ENCODE peak calls at places on chromosomes 1 and 21, in eight cellular contexts. Y, B, E, I, A, T, R and Z are unnamed samples.

GRCh38 chr21:32713726-32714125 is 14.1 kb downstream of the SYNJ1 start:
- DNase-seq in Y (no peak), B (no peak), E (no peak), I (no peak), A (no peak), T (no peak), R (no peak), Z (no peak)

GRCh38 chr1:161900155-161900554 is 123.5 kb downstream of the OLFML2B start:
- DNase-seq in Y (no peak), B (no peak), E (no peak), I (no peak), A (no peak), T (no peak), R (no peak), Z (no peak)

GRCh38 chr1:10803971-10804820 is 7.8 kb upstream of the CASZ1 start:
- DNase-seq in Y (no peak), B (no peak), E (no peak), I (peak), A (no peak), T (no peak), R (no peak), Z (no peak)

GRCh38 chr1:210400043-210400840 is 71.5 kb downstream of the HHAT start:
- DNase-seq in Y (peak), B (peak), E (peak), I (peak), A (peak), T (peak), R (peak), Z (no peak)

GRCh38 chr1:38153426-38154088 is 107.0 kb upstream of the POU3F1 start:
- DNase-seq in Y (no peak), B (no peak), E (no peak), I (no peak), A (no peak), T (no peak), R (no peak), Z (no peak)

GRCh38 chr21:35226960-35227741 is 178.0 kb upstream of the RUNX1 start:
- DNase-seq in Y (peak), B (no peak), E (no peak), I (no peak), A (no peak), T (no peak), R (peak), Z (peak)

GRCh38 chr1:146032613-146033219 is 11.2 kb upstream of the HJV start:
- DNase-seq in Y (peak), B (peak), E (no peak), I (no peak), A (no peak), T (no peak), R (no peak), Z (no peak)

GRCh38 chr1:12088607-12089006 is 25.5 kb downstream of the TNFRSF8 start:
- DNase-seq in Y (peak), B (no peak), E (no peak), I (no peak), A (no peak), T (no peak), R (peak), Z (no peak)

GRCh38 chr21:43315244-43316137 is 111.4 kb downstream of the SIK1 start:
- DNase-seq in Y (no peak), B (no peak), E (no peak), I (no peak), A (no peak), T (no peak), R (no peak), Z (no peak)

GRCh38 chr1:146012703-146013565 is 8.6 kb downstream of the HJV start:
- DNase-seq in Y (peak), B (peak), E (no peak), I (peak), A (no peak), T (peak), R (peak), Z (no peak)

GRCh38 chr1:111223126-111223443 is 4.4 kb upstream of the CHI3L2 start:
- DNase-seq in Y (no peak), B (no peak), E (no peak), I (no peak), A (no peak), T (no peak), R (no peak), Z (no peak)

GRCh38 chr1:76035053-76035452 is 39.5 kb upstream of the ST6GALNAC3 start:
- DNase-seq in Y (peak), B (no peak), E (no peak), I (no peak), A (no peak), T (no peak), R (no peak), Z (no peak)

GRCh38 chr1:47893412-47893811 is 103.8 kb downstream of the TRABD2B start:
- DNase-seq in Y (no peak), B (no peak), E (no peak), I (no peak), A (no peak), T (no peak), R (no peak), Z (no peak)

GRCh38 chr1:158019177-158019868 is 25.9 kb downstream of the KIRREL1 start:
- DNase-seq in Y (no peak), B (peak), E (no peak), I (peak), A (no peak), T (peak), R (no peak), Z (no peak)

GRCh38 chr1:145960468-145961108 is 2.8 kb upstream of the LIX1L start:
- DNase-seq in Y (peak), B (no peak), E (peak), I (peak), A (no peak), T (peak), R (peak), Z (peak)

GRCh38 chr1:80392529-80392928 is 1386.0 kb upstream of the ADGRL4 start:
- DNase-seq in Y (no peak), B (no peak), E (no peak), I (no peak), A (no peak), T (no peak), R (no peak), Z (no peak)

GRCh38 chr1:178578541-178578940 is 65.6 kb downstream of the TEX35 start:
- DNase-seq in Y (no peak), B (no peak), E (no peak), I (no peak), A (no peak), T (no peak), R (no peak), Z (no peak)

GRCh38 chr1:228347181-228347580 is 59.5 kb downstream of the TRIM11 start:
- DNase-seq in Y (no peak), B (no peak), E (no peak), I (peak), A (no peak), T (no peak), R (no peak), Z (no peak)

GRCh38 chr1:93506140-93506539 is 58.2 kb downstream of the FNBP1L start:
- DNase-seq in Y (no peak), B (no peak), E (no peak), I (no peak), A (no peak), T (no peak), R (no peak), Z (no peak)

GRCh38 chr1:243850013-243850367 is at the start of gene AKT3:
- DNase-seq in Y (no peak), B (no peak), E (no peak), I (peak), A (no peak), T (peak), R (no peak), Z (no peak)